ENCODE peak calls at places on chromosomes 13 and 19, in eight cellular contexts. D is stromal cell of bone marrow; T is neural crest cell; E is dermis microvascular lymphatic vessel endothelial cell; B is mucosa of gallbladder; G is NCI-H2227 treated with DMSO at 0.1 percent for 48 hours; X is activated naive CD8-positive, alpha-beta T cell treated with anti-CD3 and anti-CD28 coated beads, Interleukin-2, amount 50 U/mL, for 24 hours; P is midbrain. F is an unnamed sample.

GRCh38 chr19:4732680-4733114 is 9.1 kb upstream of the DPP9 start:
- DNase-seq in G (peak), B (no peak), T (peak), P (peak), E (peak), X (peak), D (peak), F (peak)

GRCh38 chr19:46221981-46222610 is 7.4 kb upstream of the IGFL1 start:
- DNase-seq in D (peak), X (no peak), P (no peak), E (no peak), G (no peak), T (no peak), B (peak), F (peak)

GRCh38 chr19:46080561-46080960 is 39.8 kb upstream of the IGFL4 start:
- DNase-seq in D (peak), G (no peak), E (peak), P (no peak), T (no peak), B (no peak), X (no peak), F (peak)

GRCh38 chr19:8145969-8146368 is 3.4 kb downstream of the FBN3 start:
- DNase-seq in E (no peak), G (no peak), P (no peak), B (no peak), X (no peak), T (no peak), D (no peak), F (peak)

GRCh38 chr13:20815469-20815868 is 41.7 kb upstream of the EEF1AKMT1 start:
- DNase-seq in X (no peak), E (no peak), G (no peak), B (no peak), D (no peak), T (no peak), P (no peak), F (no peak)

GRCh38 chr13:33053397-33054066 is 37.3 kb downstream of the KL start:
- DNase-seq in B (peak), D (no peak), X (no peak), T (no peak), P (no peak), E (no peak), G (no peak), F (no peak)

GRCh38 chr13:112066624-112067004 is 335 bp upstream of the SOX1 start:
- DNase-seq in T (peak), X (peak), G (peak), D (no peak), P (peak), B (peak), E (peak), F (no peak)

GRCh38 chr13:109126973-109127615 is 497.7 kb downstream of the MYO16 start:
- DNase-seq in G (no peak), B (no peak), X (no peak), D (no peak), E (no peak), T (no peak), P (peak), F (no peak)

GRCh38 chr19:3095375-3096191 is 1.4 kb downstream of the GNA11 start:
- DNase-seq in G (no peak), E (no peak), D (no peak), P (no peak), B (no peak), T (no peak), X (peak), F (peak)

GRCh38 chr19:19451429-19452240 is 46.2 kb downstream of the GATAD2A start:
- DNase-seq in P (no peak), D (no peak), B (no peak), X (peak), G (no peak), E (no peak), T (no peak), F (no peak)

GRCh38 chr13:63414247-63414646 is 1998.6 kb upstream of the PCDH20 start:
- DNase-seq in B (no peak), T (no peak), G (no peak), E (no peak), X (no peak), D (no peak), P (no peak), F (no peak)

GRCh38 chr13:76609643-76610042 is 276.6 kb downstream of the KCTD12 start:
- DNase-seq in P (no peak), B (no peak), D (no peak), T (no peak), E (no peak), X (no peak), G (no peak), F (no peak)

F was measured in body of pancreas.